ENCODE peak calls at places on chromosomes 16 and 17, in five cellular contexts. R is hippocampal formation, G is left cardiac atrium, V is NCI-H1105 treated with DMSO at 0.1 percent for 48 hours, M is lung microvascular endothelial cell. X is an unnamed sample.

GRCh38 chr16:2720719-2721633 is 952 bp upstream of the PRSS27 start:
- DNase-seq in M (peak; percentile 66), R (peak; percentile 65), V (peak; percentile 62), G (peak; percentile 90), X (peak; percentile 79)

GRCh38 chr17:81291662-81292061 is 3.4 kb downstream of the SLC38A10 start:
- DNase-seq in M (peak; percentile 60), V (peak; percentile 53), R (no peak), G (peak; percentile 77), X (peak; percentile 67)

GRCh38 chr17:81412490-81413093 is 17.3 kb downstream of the BAHCC1 start:
- DNase-seq in G (no peak), V (no peak), M (peak; percentile 48), R (no peak), X (peak; percentile 63)

GRCh38 chr16:29820271-29820701 is at the start of gene MVP:
- DNase-seq in V (peak; percentile 16), M (peak; percentile 48), R (peak; percentile 46), G (peak; percentile 82), X (peak; percentile 67)

GRCh38 chr17:42680331-42680808 is 1.3 kb downstream of the CCR10 start:
- DNase-seq in G (no peak), R (no peak), M (no peak), V (no peak), X (no peak)

GRCh38 chr17:78365561-78366108 is 5.8 kb upstream of the SOCS3 start:
- DNase-seq in V (no peak), M (no peak), G (no peak), R (no peak), X (no peak)

GRCh38 chr17:303161-303560 is 49.4 kb downstream of the RPH3AL start:
- DNase-seq in M (no peak), G (peak; percentile 7), V (no peak), R (no peak), X (no peak)

GRCh38 chr17:62657664-62658063 is 30.2 kb downstream of the MRC2 start:
- DNase-seq in V (no peak), M (no peak), G (no peak), R (no peak), X (no peak)

GRCh38 chr17:8338806-8339205 is 834 bp upstream of the ODF4 start:
- DNase-seq in R (no peak), M (no peak), V (no peak), G (no peak), X (no peak)

GRCh38 chr17:4623249-4623648 is 18.2 kb downstream of the ALOX15 start:
- DNase-seq in M (no peak), V (no peak), R (no peak), G (no peak), X (no peak)

GRCh38 chr17:4766199-4766598 is 5.5 kb upstream of the TM4SF5 start:
- DNase-seq in G (no peak), V (no peak), M (no peak), R (no peak), X (no peak)

GRCh38 chr17:28086519-28086918 is 44.0 kb downstream of the NLK start:
- DNase-seq in G (no peak), M (peak; percentile 49), R (no peak), V (no peak), X (no peak)

GRCh38 chr16:30570621-30571443 is 682 bp downstream of the ZNF688 start:
- DNase-seq in M (peak; percentile 53), V (peak; percentile 40), R (peak; percentile 57), G (peak; percentile 36), X (no peak)

GRCh38 chr17:82939213-82940030 is 99.6 kb upstream of the ZNF750 start:
- DNase-seq in M (no peak), G (peak; percentile 12), V (no peak), R (no peak), X (peak; percentile 10)

GRCh38 chr17:44878627-44879221 is 20.5 kb downstream of the EFTUD2 start:
- DNase-seq in M (peak; percentile 40), G (no peak), R (no peak), V (peak; percentile 31), X (no peak)

GRCh38 chr16:54568897-54569807 is 282.6 kb upstream of the IRX3 start:
- DNase-seq in R (no peak), G (no peak), M (no peak), V (peak; percentile 82), X (peak; percentile 21)

GRCh38 chr17:66302761-66303626 is 581 bp downstream of the PRKCA start:
- DNase-seq in V (peak; percentile 20), G (peak; percentile 58), R (peak; percentile 40), M (peak; percentile 70), X (peak; percentile 47)

X was measured in left ventricle myocardium inferior.